ENCODE peak calls at places on chromosome 10, in nine cellular contexts. One of them, this sample, is unnamed.

GRCh38 chr10:49000437-49001398 is 61.1 kb upstream of the LRRC18 start:
- DNase-seq in astrocyte of the cerebellum: no peak
- DNase-seq in stimulated activated CD8-positive, alpha-beta memory T cell treated with anti-CD3 and anti-CD28 coated beads, Interleukin-4, amount 100 ng/mL, for 48 hours: no peak
- DNase-seq in hippocampal formation: no peak
- DNase-seq in frontal cortex: no peak
- DNase-seq in NCI-H2081: no peak
- DNase-seq in transverse colon: no peak
- DNase-seq in ureter: no peak
- DNase-seq in GM23338: no peak
- DNase-seq in this sample: no peak

GRCh38 chr10:132677096-132677904 is 108.6 kb downstream of the NKX6-2 start:
- DNase-seq in frontal cortex: no peak
- DNase-seq in NCI-H2081: no peak
- DNase-seq in hippocampal formation: no peak
- DNase-seq in ureter: no peak
- DNase-seq in astrocyte of the cerebellum: no peak
- DNase-seq in GM23338: no peak
- DNase-seq in transverse colon: no peak
- DNase-seq in stimulated activated CD8-positive, alpha-beta memory T cell treated with anti-CD3 and anti-CD28 coated beads, Interleukin-4, amount 100 ng/mL, for 48 hours: no peak
- DNase-seq in this sample: no peak

GRCh38 chr10:42969909-42970308 is 107.0 kb upstream of the RET start:
- DNase-seq in ureter: peak; percentile 29
- DNase-seq in hippocampal formation: no peak
- DNase-seq in stimulated activated CD8-positive, alpha-beta memory T cell treated with anti-CD3 and anti-CD28 coated beads, Interleukin-4, amount 100 ng/mL, for 48 hours: no peak
- DNase-seq in transverse colon: no peak
- DNase-seq in frontal cortex: no peak
- DNase-seq in astrocyte of the cerebellum: no peak
- DNase-seq in NCI-H2081: no peak
- DNase-seq in GM23338: no peak
- DNase-seq in this sample: no peak

GRCh38 chr10:92689663-92690210 is at the start of gene HHEX:
- DNase-seq in GM23338: no peak
- DNase-seq in hippocampal formation: no peak
- DNase-seq in stimulated activated CD8-positive, alpha-beta memory T cell treated with anti-CD3 and anti-CD28 coated beads, Interleukin-4, amount 100 ng/mL, for 48 hours: peak; percentile 47
- DNase-seq in NCI-H2081: peak; percentile 40
- DNase-seq in frontal cortex: peak; percentile 53
- DNase-seq in ureter: peak; percentile 58
- DNase-seq in astrocyte of the cerebellum: no peak
- DNase-seq in transverse colon: peak; percentile 63
- DNase-seq in this sample: no peak

GRCh38 chr10:971150-971542 is 17.1 kb upstream of the GTPBP4 start:
- DNase-seq in NCI-H2081: no peak
- DNase-seq in ureter: no peak
- DNase-seq in transverse colon: no peak
- DNase-seq in stimulated activated CD8-positive, alpha-beta memory T cell treated with anti-CD3 and anti-CD28 coated beads, Interleukin-4, amount 100 ng/mL, for 48 hours: no peak
- DNase-seq in frontal cortex: no peak
- DNase-seq in astrocyte of the cerebellum: no peak
- DNase-seq in GM23338: no peak
- DNase-seq in hippocampal formation: no peak
- DNase-seq in this sample: no peak

GRCh38 chr10:1646332-1646731 is 91.0 kb downstream of the ADARB2 start:
- DNase-seq in stimulated activated CD8-positive, alpha-beta memory T cell treated with anti-CD3 and anti-CD28 coated beads, Interleukin-4, amount 100 ng/mL, for 48 hours: no peak
- DNase-seq in frontal cortex: no peak
- DNase-seq in hippocampal formation: no peak
- DNase-seq in astrocyte of the cerebellum: no peak
- DNase-seq in GM23338: no peak
- DNase-seq in ureter: no peak
- DNase-seq in transverse colon: no peak
- DNase-seq in NCI-H2081: no peak
- DNase-seq in this sample: no peak

GRCh38 chr10:23384364-23384763 is 39.8 kb upstream of the C10orf67 start:
- DNase-seq in GM23338: no peak
- DNase-seq in astrocyte of the cerebellum: no peak
- DNase-seq in hippocampal formation: no peak
- DNase-seq in stimulated activated CD8-positive, alpha-beta memory T cell treated with anti-CD3 and anti-CD28 coated beads, Interleukin-4, amount 100 ng/mL, for 48 hours: no peak
- DNase-seq in ureter: no peak
- DNase-seq in NCI-H2081: no peak
- DNase-seq in frontal cortex: no peak
- DNase-seq in transverse colon: no peak
- DNase-seq in this sample: no peak

GRCh38 chr10:55063817-55064216 is 262.8 kb upstream of the PCDH15 start:
- DNase-seq in hippocampal formation: no peak
- DNase-seq in stimulated activated CD8-positive, alpha-beta memory T cell treated with anti-CD3 and anti-CD28 coated beads, Interleukin-4, amount 100 ng/mL, for 48 hours: no peak
- DNase-seq in transverse colon: no peak
- DNase-seq in ureter: no peak
- DNase-seq in astrocyte of the cerebellum: no peak
- DNase-seq in GM23338: no peak
- DNase-seq in NCI-H2081: no peak
- DNase-seq in frontal cortex: no peak
- DNase-seq in this sample: no peak

GRCh38 chr10:124579003-124579384 is 117.4 kb downstream of the LHPP start:
- DNase-seq in stimulated activated CD8-positive, alpha-beta memory T cell treated with anti-CD3 and anti-CD28 coated beads, Interleukin-4, amount 100 ng/mL, for 48 hours: no peak
- DNase-seq in ureter: no peak
- DNase-seq in transverse colon: no peak
- DNase-seq in frontal cortex: no peak
- DNase-seq in astrocyte of the cerebellum: no peak
- DNase-seq in GM23338: no peak
- DNase-seq in NCI-H2081: no peak
- DNase-seq in hippocampal formation: no peak
- DNase-seq in this sample: no peak

GRCh38 chr10:18406136-18406535 is 245.3 kb downstream of the NSUN6 start:
- DNase-seq in ureter: no peak
- DNase-seq in transverse colon: no peak
- DNase-seq in stimulated activated CD8-positive, alpha-beta memory T cell treated with anti-CD3 and anti-CD28 coated beads, Interleukin-4, amount 100 ng/mL, for 48 hours: no peak
- DNase-seq in NCI-H2081: no peak
- DNase-seq in astrocyte of the cerebellum: no peak
- DNase-seq in hippocampal formation: no peak
- DNase-seq in frontal cortex: no peak
- DNase-seq in GM23338: peak; percentile 62
- DNase-seq in this sample: no peak

GRCh38 chr10:17349009-17349349 is 105.4 kb downstream of the ST8SIA6 start:
- DNase-seq in ureter: no peak
- DNase-seq in transverse colon: no peak
- DNase-seq in astrocyte of the cerebellum: no peak
- DNase-seq in GM23338: no peak
- DNase-seq in hippocampal formation: no peak
- DNase-seq in frontal cortex: no peak
- DNase-seq in stimulated activated CD8-positive, alpha-beta memory T cell treated with anti-CD3 and anti-CD28 coated beads, Interleukin-4, amount 100 ng/mL, for 48 hours: no peak
- DNase-seq in NCI-H2081: no peak
- DNase-seq in this sample: no peak

GRCh38 chr10:48708144-48708543 is 23.5 kb downstream of the WDFY4 start:
- DNase-seq in astrocyte of the cerebellum: no peak
- DNase-seq in NCI-H2081: no peak
- DNase-seq in GM23338: no peak
- DNase-seq in hippocampal formation: no peak
- DNase-seq in stimulated activated CD8-positive, alpha-beta memory T cell treated with anti-CD3 and anti-CD28 coated beads, Interleukin-4, amount 100 ng/mL, for 48 hours: no peak
- DNase-seq in transverse colon: no peak
- DNase-seq in ureter: no peak
- DNase-seq in frontal cortex: peak; percentile 26
- DNase-seq in this sample: no peak

GRCh38 chr10:23918839-23919238 is 290.1 kb upstream of the KIAA1217 start:
- DNase-seq in astrocyte of the cerebellum: no peak
- DNase-seq in frontal cortex: no peak
- DNase-seq in NCI-H2081: no peak
- DNase-seq in ureter: no peak
- DNase-seq in transverse colon: no peak
- DNase-seq in GM23338: peak; percentile 43
- DNase-seq in hippocampal formation: no peak
- DNase-seq in stimulated activated CD8-positive, alpha-beta memory T cell treated with anti-CD3 and anti-CD28 coated beads, Interleukin-4, amount 100 ng/mL, for 48 hours: no peak
- DNase-seq in this sample: no peak

GRCh38 chr10:27145937-27146336 is 8.2 kb downstream of the YME1L1 start:
- DNase-seq in GM23338: peak; percentile 3
- DNase-seq in frontal cortex: no peak
- DNase-seq in hippocampal formation: no peak
- DNase-seq in transverse colon: no peak
- DNase-seq in NCI-H2081: no peak
- DNase-seq in stimulated activated CD8-positive, alpha-beta memory T cell treated with anti-CD3 and anti-CD28 coated beads, Interleukin-4, amount 100 ng/mL, for 48 hours: no peak
- DNase-seq in ureter: no peak
- DNase-seq in astrocyte of the cerebellum: no peak
- DNase-seq in this sample: no peak